ENCODE peak calls at places on chromosomes 5 and 9, in five cellular contexts. One of them, this sample, is unnamed.

GRCh38 chr5:34803974-34804373 is 35.0 kb upstream of the TTC23L start:
- DNase-seq in stimulated activated CD8-positive, alpha-beta memory T cell treated with anti-CD3 and anti-CD28 coated beads, Interleukin-2, amount 100 ng/mL, for 48 hours: no peak
- DNase-seq in left ventricle myocardium inferior: no peak
- DNase-seq in GM12878: no peak
- DNase-seq in activated effector memory CD4-positive, alpha-beta T cell treated with Interleukin-2 at 50 U/mL for 16 hours: no peak
- DNase-seq in this sample: no peak

GRCh38 chr5:172452398-172453205 is 1.7 kb downstream of the SH3PXD2B start:
- DNase-seq in stimulated activated CD8-positive, alpha-beta memory T cell treated with anti-CD3 and anti-CD28 coated beads, Interleukin-2, amount 100 ng/mL, for 48 hours: no peak
- DNase-seq in left ventricle myocardium inferior: no peak
- DNase-seq in GM12878: no peak
- DNase-seq in activated effector memory CD4-positive, alpha-beta T cell treated with Interleukin-2 at 50 U/mL for 16 hours: no peak
- DNase-seq in this sample: no peak

GRCh38 chr9:124527781-124528180 is 20.6 kb upstream of the NR5A1 start:
- DNase-seq in stimulated activated CD8-positive, alpha-beta memory T cell treated with anti-CD3 and anti-CD28 coated beads, Interleukin-2, amount 100 ng/mL, for 48 hours: no peak
- DNase-seq in left ventricle myocardium inferior: no peak
- DNase-seq in GM12878: no peak
- DNase-seq in activated effector memory CD4-positive, alpha-beta T cell treated with Interleukin-2 at 50 U/mL for 16 hours: no peak
- DNase-seq in this sample: no peak

GRCh38 chr5:157106668-157107461 is 2.0 kb downstream of the HAVCR2 start:
- DNase-seq in stimulated activated CD8-positive, alpha-beta memory T cell treated with anti-CD3 and anti-CD28 coated beads, Interleukin-2, amount 100 ng/mL, for 48 hours: no peak
- DNase-seq in left ventricle myocardium inferior: peak
- DNase-seq in GM12878: peak
- DNase-seq in activated effector memory CD4-positive, alpha-beta T cell treated with Interleukin-2 at 50 U/mL for 16 hours: no peak
- DNase-seq in this sample: no peak

GRCh38 chr5:168302785-168303184 is 11.3 kb downstream of the WWC1 start:
- DNase-seq in stimulated activated CD8-positive, alpha-beta memory T cell treated with anti-CD3 and anti-CD28 coated beads, Interleukin-2, amount 100 ng/mL, for 48 hours: no peak
- DNase-seq in left ventricle myocardium inferior: no peak
- DNase-seq in GM12878: no peak
- DNase-seq in activated effector memory CD4-positive, alpha-beta T cell treated with Interleukin-2 at 50 U/mL for 16 hours: no peak
- DNase-seq in this sample: no peak

GRCh38 chr5:150166193-150167162 is at the start of gene CDX1:
- DNase-seq in stimulated activated CD8-positive, alpha-beta memory T cell treated with anti-CD3 and anti-CD28 coated beads, Interleukin-2, amount 100 ng/mL, for 48 hours: no peak
- DNase-seq in left ventricle myocardium inferior: peak
- DNase-seq in GM12878: no peak
- DNase-seq in activated effector memory CD4-positive, alpha-beta T cell treated with Interleukin-2 at 50 U/mL for 16 hours: no peak
- DNase-seq in this sample: no peak

GRCh38 chr5:59367791-59368394 is 525.6 kb downstream of the PDE4D start:
- DNase-seq in stimulated activated CD8-positive, alpha-beta memory T cell treated with anti-CD3 and anti-CD28 coated beads, Interleukin-2, amount 100 ng/mL, for 48 hours: peak
- DNase-seq in left ventricle myocardium inferior: peak
- DNase-seq in GM12878: no peak
- DNase-seq in activated effector memory CD4-positive, alpha-beta T cell treated with Interleukin-2 at 50 U/mL for 16 hours: no peak
- DNase-seq in this sample: no peak

GRCh38 chr5:57172466-57172961 is 1.3 kb upstream of the GPBP1 start:
- DNase-seq in stimulated activated CD8-positive, alpha-beta memory T cell treated with anti-CD3 and anti-CD28 coated beads, Interleukin-2, amount 100 ng/mL, for 48 hours: no peak
- DNase-seq in left ventricle myocardium inferior: no peak
- DNase-seq in GM12878: no peak
- DNase-seq in activated effector memory CD4-positive, alpha-beta T cell treated with Interleukin-2 at 50 U/mL for 16 hours: no peak
- DNase-seq in this sample: peak

GRCh38 chr5:3007577-3007976 is 256.1 kb upstream of the IRX2 start:
- DNase-seq in stimulated activated CD8-positive, alpha-beta memory T cell treated with anti-CD3 and anti-CD28 coated beads, Interleukin-2, amount 100 ng/mL, for 48 hours: no peak
- DNase-seq in left ventricle myocardium inferior: no peak
- DNase-seq in GM12878: no peak
- DNase-seq in activated effector memory CD4-positive, alpha-beta T cell treated with Interleukin-2 at 50 U/mL for 16 hours: no peak
- DNase-seq in this sample: no peak

GRCh38 chr5:65672787-65673186 is 48.0 kb downstream of the SHLD3 start:
- DNase-seq in stimulated activated CD8-positive, alpha-beta memory T cell treated with anti-CD3 and anti-CD28 coated beads, Interleukin-2, amount 100 ng/mL, for 48 hours: no peak
- DNase-seq in left ventricle myocardium inferior: no peak
- DNase-seq in GM12878: no peak
- DNase-seq in activated effector memory CD4-positive, alpha-beta T cell treated with Interleukin-2 at 50 U/mL for 16 hours: no peak
- DNase-seq in this sample: no peak

GRCh38 chr5:96752341-96753016 is 55.3 kb downstream of the ERAP1 start:
- DNase-seq in stimulated activated CD8-positive, alpha-beta memory T cell treated with anti-CD3 and anti-CD28 coated beads, Interleukin-2, amount 100 ng/mL, for 48 hours: no peak
- DNase-seq in left ventricle myocardium inferior: no peak
- DNase-seq in GM12878: no peak
- DNase-seq in activated effector memory CD4-positive, alpha-beta T cell treated with Interleukin-2 at 50 U/mL for 16 hours: no peak
- DNase-seq in this sample: no peak

GRCh38 chr9:37486256-37486615 is 488 bp downstream of the POLR1E start:
- DNase-seq in stimulated activated CD8-positive, alpha-beta memory T cell treated with anti-CD3 and anti-CD28 coated beads, Interleukin-2, amount 100 ng/mL, for 48 hours: no peak
- DNase-seq in left ventricle myocardium inferior: no peak
- DNase-seq in GM12878: no peak
- DNase-seq in activated effector memory CD4-positive, alpha-beta T cell treated with Interleukin-2 at 50 U/mL for 16 hours: no peak
- DNase-seq in this sample: no peak

GRCh38 chr9:93949694-93950449 is 5.3 kb downstream of the BARX1 start:
- DNase-seq in stimulated activated CD8-positive, alpha-beta memory T cell treated with anti-CD3 and anti-CD28 coated beads, Interleukin-2, amount 100 ng/mL, for 48 hours: no peak
- DNase-seq in left ventricle myocardium inferior: no peak
- DNase-seq in GM12878: no peak
- DNase-seq in activated effector memory CD4-positive, alpha-beta T cell treated with Interleukin-2 at 50 U/mL for 16 hours: no peak
- DNase-seq in this sample: no peak

This sample was measured in stimulated activated naive CD4-positive, alpha-beta T cell.